ENCODE peak calls at places on chromosomes 16 and 17, in nine cellular contexts. V, Q, H, P, T, Z, N, G and K are unnamed samples.

GRCh38 chr16:14528306-14528948 is 101.6 kb downstream of the PARN start:
- DNase-seq in V (no peak), Q (no peak), H (no peak), P (no peak), T (no peak), Z (no peak), N (no peak), G (no peak), K (no peak)

GRCh38 chr17:52027620-52028019 is 130.9 kb downstream of the CA10 start:
- DNase-seq in V (no peak), Q (no peak), H (peak; percentile 53), P (no peak), T (no peak), Z (no peak), N (no peak), G (no peak), K (no peak)

GRCh38 chr17:2929881-2930533 is 133.4 kb downstream of the OR1D5 start:
- DNase-seq in V (peak; percentile 11), Q (no peak), H (peak; percentile 73), P (peak; percentile 51), T (peak; percentile 22), Z (peak; percentile 2), N (peak; percentile 14), G (no peak), K (no peak)

GRCh38 chr16:88888778-88889387 is 22.4 kb upstream of the PABPN1L start:
- DNase-seq in V (no peak), Q (no peak), H (no peak), P (peak; percentile 60), T (no peak), Z (no peak), N (no peak), G (no peak), K (no peak)

GRCh38 chr17:8081876-8082275 is 5.6 kb downstream of the ALOX12B start:
- DNase-seq in V (no peak), Q (no peak), H (no peak), P (no peak), T (no peak), Z (no peak), N (no peak), G (no peak), K (no peak)

GRCh38 chr16:8655184-8655717 is 19.2 kb upstream of the ABAT start:
- DNase-seq in V (peak; percentile 39), Q (no peak), H (peak; percentile 32), P (no peak), T (no peak), Z (no peak), N (peak; percentile 19), G (no peak), K (peak; percentile 36)

GRCh38 chr16:79501446-79501845 is 99.1 kb downstream of the MAF start:
- DNase-seq in V (no peak), Q (no peak), H (no peak), P (no peak), T (no peak), Z (no peak), N (no peak), G (no peak), K (no peak)

GRCh38 chr17:2011421-2012371 is 13.4 kb downstream of the RTN4RL1 start:
- DNase-seq in V (peak; percentile 78), Q (no peak), H (peak; percentile 89), P (peak; percentile 62), T (no peak), Z (no peak), N (no peak), G (peak; percentile 27), K (no peak)

GRCh38 chr16:56781565-56781964 is 51.6 kb downstream of the NUP93 start:
- DNase-seq in V (no peak), Q (no peak), H (no peak), P (no peak), T (no peak), Z (no peak), N (peak; percentile 18), G (no peak), K (no peak)

GRCh38 chr17:234163-235047 is 53.0 kb upstream of the DOC2B start:
- DNase-seq in V (no peak), Q (no peak), H (no peak), P (peak; percentile 16), T (no peak), Z (no peak), N (no peak), G (no peak), K (no peak)

GRCh38 chr16:56246051-56246817 is 54.9 kb downstream of the GNAO1 start:
- DNase-seq in V (no peak), Q (no peak), H (no peak), P (no peak), T (no peak), Z (no peak), N (peak; percentile 31), G (peak; percentile 45), K (no peak)

GRCh38 chr17:72984145-72984924 is 108.2 kb downstream of the SLC39A11 start:
- DNase-seq in V (peak; percentile 87), Q (no peak), H (peak; percentile 47), P (no peak), T (no peak), Z (no peak), N (no peak), G (no peak), K (no peak)

GRCh38 chr16:28087675-28088285 is 24.3 kb upstream of the GSG1L start:
- DNase-seq in V (no peak), Q (no peak), H (no peak), P (no peak), T (no peak), Z (no peak), N (peak; percentile 18), G (no peak), K (no peak)

GRCh38 chr17:9488556-9488955 is 87.1 kb downstream of the STX8 start:
- DNase-seq in V (no peak), Q (no peak), H (no peak), P (no peak), T (no peak), Z (no peak), N (no peak), G (no peak), K (no peak)

GRCh38 chr16:23691483-23692189 is 12.9 kb downstream of the PLK1 start:
- DNase-seq in V (peak; percentile 28), Q (no peak), H (no peak), P (no peak), T (no peak), Z (no peak), N (no peak), G (no peak), K (no peak)

GRCh38 chr16:74837056-74837455 is 62.4 kb upstream of the FA2H start:
- DNase-seq in V (no peak), Q (no peak), H (no peak), P (no peak), T (no peak), Z (no peak), N (no peak), G (no peak), K (no peak)

GRCh38 chr17:11278186-11278983 is 37.4 kb downstream of the SHISA6 start:
- DNase-seq in V (no peak), Q (no peak), H (no peak), P (no peak), T (no peak), Z (no peak), N (no peak), G (no peak), K (no peak)

GRCh38 chr17:6526362-6527152 is 29.8 kb downstream of the PITPNM3 start:
- DNase-seq in V (peak; percentile 20), Q (no peak), H (no peak), P (no peak), T (no peak), Z (no peak), N (no peak), G (no peak), K (no peak)

GRCh38 chr16:88811850-88812736 is at the start of gene APRT:
- DNase-seq in V (peak; percentile 96), Q (peak; percentile 95), H (peak; percentile 100), P (peak; percentile 94), T (peak; percentile 98), Z (peak; percentile 95), N (peak; percentile 92), G (peak; percentile 72), K (peak; percentile 99)

GRCh38 chr17:7992924-7993323 is 9.5 kb upstream of the GUCY2D start:
- DNase-seq in V (no peak), Q (no peak), H (no peak), P (no peak), T (no peak), Z (no peak), N (no peak), G (no peak), K (no peak)

GRCh38 chr17:9875441-9875840 is 29.6 kb downstream of the RCVRN start:
- DNase-seq in V (peak; percentile 0), Q (no peak), H (peak; percentile 89), P (no peak), T (no peak), Z (no peak), N (no peak), G (no peak), K (no peak)

GRCh38 chr17:82795615-82796014 is 43.8 kb downstream of the TBCD start:
- DNase-seq in V (no peak), Q (no peak), H (no peak), P (no peak), T (no peak), Z (no peak), N (no peak), G (peak; percentile 30), K (no peak)